ENCODE peak calls at places on chromosome 14, in five cellular contexts. R is osteocyte, C is Calu3, M is HEK293T, W is T-helper 2 cell. Q is an unnamed sample.
A peak's percentile ranks its signal among the peaks of the same experiment; 100 is the strongest.

GRCh38 chr14:24078146-24078545 is 6.8 kb downstream of the CPNE6 start:
- DNase-seq in M (no peak), C (no peak), R (no peak), W (no peak), Q (no peak)

GRCh38 chr14:38079268-38079667 is 128.4 kb upstream of the SSTR1 start:
- DNase-seq in M (no peak), C (no peak), R (no peak), W (no peak), Q (no peak)

GRCh38 chr14:46054526-46054925 is 597.1 kb downstream of the RPL10L start:
- DNase-seq in C (no peak), R (no peak), M (no peak), W (no peak), Q (no peak)

GRCh38 chr14:52351191-52351560 is 37.1 kb downstream of the PTGER2 start:
- DNase-seq in C (no peak), R (no peak), M (no peak), W (no peak), Q (no peak)

GRCh38 chr14:103488960-103489359 is 33.7 kb downstream of the CKB start:
- DNase-seq in R (no peak), M (no peak), W (no peak), C (no peak), Q (no peak)

GRCh38 chr14:91409991-91410401 is 7.6 kb downstream of the CCDC88C start:
- DNase-seq in R (no peak), C (no peak), M (no peak), W (peak; percentile 46), Q (no peak)

GRCh38 chr14:59254146-59254910 is 65.9 kb downstream of the DAAM1 start:
- DNase-seq in W (no peak), M (no peak), C (no peak), R (no peak), Q (no peak)

GRCh38 chr14:26233126-26233525 is 364.7 kb downstream of the NOVA1 start:
- DNase-seq in C (no peak), R (no peak), W (no peak), M (no peak), Q (no peak)

GRCh38 chr14:52023518-52023917 is 34.2 kb downstream of the RTRAF start:
- DNase-seq in W (no peak), M (no peak), R (no peak), C (no peak), Q (no peak)

GRCh38 chr14:55158412-55158811 is 29.4 kb downstream of the LGALS3 start:
- DNase-seq in R (no peak), M (no peak), C (no peak), W (no peak), Q (no peak)